ENCODE peak calls at places on chromosomes 1 and 21, in nine cellular contexts. U is OCI-LY7; I is NCI-H2029 treated with DMSO at 0.1 percent for 48 hours; B is heart right ventricle; X is activated gamma-delta T cell treated with Interleukin-2 at 50 U/mL for 16 hours; J is NCI-H2171; Z is CD8-positive, alpha-beta memory T cell; K is HCT116; T is C1 segment of cervical spinal cord. D is an unnamed sample.

GRCh38 chr1:59759156-59759925 is 55.4 kb upstream of the HOOK1 start:
- DNase-seq in U (peak), I (peak), B (peak), X (peak), J (peak), Z (peak), K (peak), T (peak), D (peak)

GRCh38 chr1:11417162-11417561 is 61.8 kb upstream of the DISP3 start:
- DNase-seq in U (no peak), I (no peak), B (no peak), X (no peak), J (peak), Z (no peak), K (no peak), T (no peak), D (no peak)

GRCh38 chr1:58398714-58399113 is 147.8 kb downstream of the OMA1 start:
- DNase-seq in U (no peak), I (no peak), B (no peak), X (no peak), J (no peak), Z (no peak), K (no peak), T (no peak), D (no peak)

GRCh38 chr1:50447961-50448360 is 24.7 kb upstream of the DMRTA2 start:
- DNase-seq in U (no peak), I (no peak), B (no peak), X (no peak), J (no peak), Z (no peak), K (no peak), T (no peak), D (no peak)

GRCh38 chr1:44634790-44635189 is 39.5 kb downstream of the TMEM53 start:
- DNase-seq in U (no peak), I (no peak), B (no peak), X (no peak), J (no peak), Z (no peak), K (no peak), T (no peak), D (no peak)

GRCh38 chr1:47508900-47509488 is 71.2 kb downstream of the FOXD2 start:
- DNase-seq in U (no peak), I (no peak), B (no peak), X (no peak), J (no peak), Z (no peak), K (no peak), T (no peak), D (no peak)

GRCh38 chr1:17016317-17016661 is 4.6 kb upstream of the ATP13A2 start:
- DNase-seq in U (no peak), I (no peak), B (no peak), X (no peak), J (no peak), Z (no peak), K (no peak), T (no peak), D (no peak)

GRCh38 chr21:27269646-27270045 is 302.8 kb upstream of the ADAMTS5 start:
- DNase-seq in U (no peak), I (no peak), B (no peak), X (no peak), J (no peak), Z (no peak), K (no peak), T (no peak), D (no peak)

GRCh38 chr1:206930210-206930798 is 8.6 kb upstream of the FCMR start:
- DNase-seq in U (peak), I (no peak), B (no peak), X (peak), J (no peak), Z (peak), K (no peak), T (peak), D (no peak)

GRCh38 chr1:21909787-21910503 is 27.2 kb downstream of the HSPG2 start:
- DNase-seq in U (no peak), I (no peak), B (peak), X (no peak), J (no peak), Z (no peak), K (no peak), T (no peak), D (no peak)

GRCh38 chr1:220453371-220453770 is 74.6 kb upstream of the MARK1 start:
- DNase-seq in U (no peak), I (no peak), B (no peak), X (no peak), J (no peak), Z (no peak), K (no peak), T (no peak), D (no peak)

GRCh38 chr1:61448934-61449368 is 276.0 kb downstream of the TM2D1 start:
- DNase-seq in U (no peak), I (no peak), B (peak), X (no peak), J (no peak), Z (no peak), K (no peak), T (no peak), D (no peak)

GRCh38 chr1:107365874-107366273 is 225.0 kb downstream of the NTNG1 start:
- DNase-seq in U (no peak), I (no peak), B (no peak), X (no peak), J (no peak), Z (no peak), K (no peak), T (no peak), D (no peak)

GRCh38 chr21:26389971-26390641 is 183.0 kb downstream of the CYYR1 start:
- DNase-seq in U (no peak), I (no peak), B (no peak), X (no peak), J (peak), Z (no peak), K (peak), T (no peak), D (no peak)

GRCh38 chr1:12204140-12204539 is 25.7 kb upstream of the VPS13D start:
- DNase-seq in U (peak), I (no peak), B (no peak), X (peak), J (no peak), Z (no peak), K (no peak), T (no peak), D (no peak)

D was measured in NCI-H1105 treated with DMSO at 0.1 percent for 48 hours.